ENCODE peak calls at places on chromosomes 13 and 19, in nine cellular contexts. K, G, V, J, B, M, Q, E and N are unnamed samples.

GRCh38 chr19:4025317-4025716 is 17.8 kb downstream of the PIAS4 start:
- DNase-seq in K (no peak), G (no peak), V (no peak), J (no peak), B (no peak), M (no peak), Q (no peak), E (no peak), N (no peak)

GRCh38 chr19:53978975-53979801 is 12.2 kb upstream of the CACNG6 start:
- DNase-seq in K (no peak), G (no peak), V (no peak), J (no peak), B (no peak), M (no peak), Q (no peak), E (no peak), N (no peak)

GRCh38 chr13:106291006-106291405 is 244.5 kb downstream of the EFNB2 start:
- DNase-seq in K (no peak), G (peak; percentile 54), V (no peak), J (no peak), B (no peak), M (no peak), Q (no peak), E (no peak), N (peak; percentile 80)

GRCh38 chr19:7550987-7551761 is 15.7 kb downstream of the PNPLA6 start:
- DNase-seq in K (peak; percentile 7), G (peak; percentile 9), V (peak; percentile 21), J (peak; percentile 52), B (peak; percentile 65), M (peak; percentile 15), Q (peak; percentile 22), E (peak; percentile 90), N (peak; percentile 52)

GRCh38 chr13:90448466-90449037 is 898.9 kb upstream of the MIR17HG start:
- DNase-seq in K (no peak), G (no peak), V (no peak), J (no peak), B (no peak), M (no peak), Q (no peak), E (no peak), N (peak; percentile 10)

GRCh38 chr19:40235238-40236025 is 8.9 kb upstream of the CCNP start:
- DNase-seq in K (no peak), G (no peak), V (no peak), J (no peak), B (no peak), M (no peak), Q (no peak), E (no peak), N (no peak)

GRCh38 chr19:17281391-17282304 is at the start of gene ANKLE1:
- DNase-seq in K (peak; percentile 81), G (no peak), V (no peak), J (no peak), B (no peak), M (no peak), Q (no peak), E (no peak), N (peak; percentile 31)

GRCh38 chr13:51576754-51577153 is 7.5 kb upstream of the WDFY2 start:
- DNase-seq in K (no peak), G (peak; percentile 57), V (no peak), J (no peak), B (no peak), M (no peak), Q (no peak), E (no peak), N (no peak)

GRCh38 chr19:49808762-49809154 is 4.3 kb downstream of the FUZ start:
- DNase-seq in K (no peak), G (peak; percentile 44), V (peak; percentile 84), J (peak; percentile 92), B (peak; percentile 95), M (peak; percentile 56), Q (peak; percentile 57), E (peak; percentile 97), N (peak; percentile 86)

GRCh38 chr19:10036601-10037071 is 23.4 kb downstream of the RDH8 start:
- DNase-seq in K (no peak), G (no peak), V (no peak), J (no peak), B (no peak), M (no peak), Q (no peak), E (no peak), N (no peak)

GRCh38 chr19:5627395-5627904 is 4.6 kb downstream of the SAFB start:
- DNase-seq in K (peak; percentile 99), G (no peak), V (peak; percentile 47), J (peak; percentile 59), B (peak; percentile 58), M (no peak), Q (no peak), E (peak; percentile 54), N (peak; percentile 36)

GRCh38 chr13:33870046-33870668 is 52.2 kb downstream of the RFC3 start:
- DNase-seq in K (no peak), G (no peak), V (no peak), J (no peak), B (no peak), M (no peak), Q (peak; percentile 96), E (no peak), N (no peak)

GRCh38 chr19:17647071-17648020 is 40.8 kb downstream of the UNC13A start:
- DNase-seq in K (no peak), G (no peak), V (no peak), J (no peak), B (no peak), M (no peak), Q (no peak), E (no peak), N (no peak)

GRCh38 chr13:94251801-94252200 is 227.7 kb downstream of the DCT start:
- DNase-seq in K (no peak), G (no peak), V (no peak), J (no peak), B (peak; percentile 15), M (no peak), Q (no peak), E (peak; percentile 39), N (no peak)

GRCh38 chr13:54980651-54981050 is 1952.0 kb downstream of the OLFM4 start:
- DNase-seq in K (peak; percentile 84), G (no peak), V (no peak), J (no peak), B (no peak), M (no peak), Q (no peak), E (no peak), N (no peak)

GRCh38 chr13:30671271-30671815 is 53.6 kb downstream of the USPL1 start:
- DNase-seq in K (no peak), G (no peak), V (no peak), J (no peak), B (no peak), M (no peak), Q (no peak), E (no peak), N (no peak)

GRCh38 chr13:75050419-75051066 is 431.4 kb downstream of the TBC1D4 start:
- DNase-seq in K (no peak), G (no peak), V (no peak), J (no peak), B (no peak), M (no peak), Q (no peak), E (no peak), N (no peak)

GRCh38 chr19:991174-991931 is 7.2 kb downstream of the WDR18 start:
- DNase-seq in K (no peak), G (no peak), V (peak; percentile 71), J (no peak), B (peak; percentile 57), M (no peak), Q (no peak), E (peak; percentile 82), N (peak; percentile 61)

GRCh38 chr13:109769921-109770320 is 16.5 kb downstream of the IRS2 start:
- DNase-seq in K (no peak), G (no peak), V (no peak), J (no peak), B (no peak), M (no peak), Q (no peak), E (no peak), N (no peak)

GRCh38 chr19:6750062-6750461 is 10.6 kb downstream of the TRIP10 start:
- DNase-seq in K (no peak), G (no peak), V (no peak), J (peak; percentile 61), B (peak; percentile 67), M (no peak), Q (no peak), E (no peak), N (no peak)

GRCh38 chr19:54674021-54674617 is 11.3 kb downstream of the LILRB4 start:
- DNase-seq in K (peak; percentile 86), G (peak; percentile 8), V (peak; percentile 27), J (no peak), B (no peak), M (no peak), Q (peak; percentile 15), E (no peak), N (peak; percentile 64)

GRCh38 chr13:100630564-100630963 is 42.0 kb upstream of the GGACT start:
- DNase-seq in K (no peak), G (no peak), V (no peak), J (no peak), B (no peak), M (no peak), Q (peak; percentile 93), E (no peak), N (no peak)

GRCh38 chr19:17718988-17719711 is at the start of gene MAP1S:
- DNase-seq in K (peak; percentile 55), G (peak; percentile 19), V (peak; percentile 55), J (peak; percentile 57), B (peak; percentile 57), M (no peak), Q (peak; percentile 59), E (peak; percentile 78), N (peak; percentile 60)